ENCODE peak calls at places on chromosomes 7 and 10, in ten cellular contexts. W is activated CD8-positive, alpha-beta memory T cell treated with anti-CD3 and anti-CD28 coated beads for 48 hours; Q is astrocyte of the spinal cord; Y is left ventricle myocardium inferior; K is brain microvascular endothelial cell; B is GM13977; N is RWPE1; E is stimulated activated CD8-positive, alpha-beta memory T cell treated with anti-CD3 and anti-CD28 coated beads, Interleukin-12 subunit alpha, Interleukin-12 subunit beta, amount 100 ng/mL, for 4 hours; H is hypothalamus; S is sciatic nerve. M is an unnamed sample.

GRCh38 chr10:66209025-66209424 is 716.8 kb upstream of the LRRTM3 start:
- DNase-seq in S (no peak), W (no peak), Q (no peak), K (no peak), Y (no peak), E (no peak), N (no peak), H (no peak), B (no peak), M (no peak)

GRCh38 chr10:31723074-31723750 is 205.4 kb downstream of the ARHGAP12 start:
- DNase-seq in Q (no peak), S (no peak), W (no peak), N (no peak), Y (no peak), H (no peak), B (no peak), K (peak; percentile 14), E (no peak), M (no peak)

GRCh38 chr7:363626-364025 is 73.7 kb downstream of the FOXL3 start:
- DNase-seq in N (no peak), Q (no peak), S (no peak), E (no peak), H (no peak), W (no peak), K (no peak), B (no peak), Y (peak; percentile 9), M (no peak)

GRCh38 chr10:48211777-48212176 is 62.7 kb downstream of the FRMPD2 start:
- DNase-seq in E (no peak), H (no peak), K (no peak), B (no peak), Q (no peak), S (no peak), Y (no peak), N (no peak), W (no peak), M (no peak)

GRCh38 chr7:35524112-35524804 is 170.7 kb downstream of the HERPUD2 start:
- DNase-seq in Q (no peak), B (no peak), E (no peak), H (no peak), K (no peak), S (no peak), Y (no peak), N (no peak), W (no peak), M (no peak)

GRCh38 chr10:60717852-60718251 is 60.4 kb upstream of the CDK1 start:
- DNase-seq in W (no peak), S (no peak), H (no peak), N (no peak), K (no peak), Y (no peak), Q (no peak), B (no peak), E (no peak), M (no peak)

GRCh38 chr7:41984888-41985287 is 252.1 kb downstream of the GLI3 start:
- DNase-seq in B (no peak), W (no peak), E (no peak), H (no peak), Q (peak; percentile 66), Y (no peak), K (peak; percentile 45), S (no peak), N (peak; percentile 73), M (no peak)

GRCh38 chr7:130160455-130160854 is 44.8 kb downstream of the TMEM209 start:
- DNase-seq in K (no peak), W (no peak), S (no peak), N (no peak), E (no peak), Q (no peak), Y (no peak), H (no peak), B (no peak), M (no peak)

GRCh38 chr7:46859963-46860475 is 721.9 kb downstream of the TNS3 start:
- DNase-seq in K (no peak), Q (peak; percentile 28), H (no peak), S (no peak), W (no peak), E (no peak), B (no peak), N (peak; percentile 34), Y (no peak), M (no peak)

GRCh38 chr10:34492081-34492480 is 323.0 kb downstream of the PARD3 start:
- DNase-seq in B (no peak), Y (no peak), N (peak; percentile 58), Q (no peak), K (no peak), W (no peak), E (no peak), H (no peak), S (no peak), M (no peak)

GRCh38 chr10:132915411-132915810 is 27.0 kb downstream of the CFAP46 start:
- DNase-seq in Q (no peak), Y (no peak), W (no peak), N (no peak), K (no peak), H (no peak), E (no peak), S (no peak), B (no peak), M (no peak)

GRCh38 chr10:73590881-73591577 is at the start of gene USP54:
- DNase-seq in E (no peak), B (no peak), Y (no peak), H (no peak), W (no peak), N (peak; percentile 36), Q (peak; percentile 84), S (no peak), K (peak; percentile 85), M (no peak)

GRCh38 chr7:152366662-152367061 is 69.1 kb downstream of the KMT2C start:
- DNase-seq in Q (peak; percentile 14), K (no peak), S (no peak), B (no peak), N (no peak), E (no peak), W (no peak), H (no peak), Y (peak; percentile 37), M (no peak)

GRCh38 chr10:51638737-51639136 is 60.7 kb downstream of the CSTF2T start:
- DNase-seq in Y (no peak), Q (no peak), E (no peak), H (no peak), B (no peak), K (no peak), S (no peak), W (no peak), N (no peak), M (no peak)

GRCh38 chr7:112420236-112420945 is 29.9 kb upstream of the IFRD1 start:
- DNase-seq in S (no peak), K (no peak), E (no peak), Y (no peak), N (peak; percentile 33), W (no peak), Q (peak; percentile 69), B (no peak), H (no peak), M (no peak)

GRCh38 chr10:49194212-49194920 is 6.2 kb upstream of the TMEM273 start:
- DNase-seq in W (no peak), N (no peak), Q (no peak), B (no peak), Y (no peak), S (no peak), E (no peak), H (no peak), K (no peak), M (no peak)

M was measured in activated CD4-positive, alpha-beta memory T cell treated with anti-CD3 and anti-CD28 coated beads, Interleukin-2, amount 10 ng/mL, durations not matched to agents 7 days and 5 days.